ENCODE peak calls at places on chromosomes 13 and 19, in nine cellular contexts. One of them, this sample, is unnamed. For H3K36me3, the result is how much of the 10 kb centered on the place peaks cover.

GRCh38 chr13:99967884-99968520 is 3.6 kb downstream of the ZIC5 start:
- DNase-seq in mammary epithelial cell: no peak
- DNase-seq in body of pancreas: no peak
- DNase-seq in neural progenitor cell: peak
- DNase-seq in heart right ventricle: no peak
- DNase-seq in brain microvascular endothelial cell: no peak
- DNase-seq in hepatocyte: no peak
- DNase-seq in adrenal gland: no peak
- DNase-seq in left ventricle myocardium inferior: no peak
- DNase-seq in this sample: no peak

GRCh38 chr19:37725181-37725580 is 5.6 kb upstream of the ZNF607 start:
- DNase-seq in mammary epithelial cell: no peak
- DNase-seq in body of pancreas: peak
- DNase-seq in neural progenitor cell: no peak
- DNase-seq in heart right ventricle: no peak
- DNase-seq in brain microvascular endothelial cell: no peak
- DNase-seq in hepatocyte: no peak
- DNase-seq in adrenal gland: no peak
- DNase-seq in left ventricle myocardium inferior: no peak
- DNase-seq in this sample: no peak

GRCh38 chr19:7751157-7751783 is 3.9 kb upstream of the CD209 start:
- DNase-seq in mammary epithelial cell: peak
- DNase-seq in body of pancreas: no peak
- DNase-seq in neural progenitor cell: no peak
- DNase-seq in heart right ventricle: no peak
- DNase-seq in brain microvascular endothelial cell: no peak
- DNase-seq in hepatocyte: no peak
- DNase-seq in adrenal gland: no peak
- DNase-seq in left ventricle myocardium inferior: no peak
- DNase-seq in this sample: no peak

GRCh38 chr13:45055198-45055901 is 65.0 kb upstream of the GTF2F2 start:
- DNase-seq in mammary epithelial cell: peak
- DNase-seq in body of pancreas: no peak
- DNase-seq in neural progenitor cell: no peak
- DNase-seq in heart right ventricle: no peak
- DNase-seq in brain microvascular endothelial cell: peak
- DNase-seq in hepatocyte: peak
- DNase-seq in adrenal gland: no peak
- DNase-seq in left ventricle myocardium inferior: no peak
- DNase-seq in this sample: no peak

GRCh38 chr19:39413903-39414608 is 1.6 kb downstream of the PLEKHG2 start:
- DNase-seq in mammary epithelial cell: no peak
- DNase-seq in body of pancreas: no peak
- DNase-seq in neural progenitor cell: peak
- DNase-seq in heart right ventricle: peak
- DNase-seq in brain microvascular endothelial cell: no peak
- DNase-seq in hepatocyte: peak
- DNase-seq in adrenal gland: no peak
- DNase-seq in left ventricle myocardium inferior: no peak
- DNase-seq in this sample: peak

GRCh38 chr13:44686478-44687071 is 110.4 kb upstream of the TSC22D1 start:
- DNase-seq in mammary epithelial cell: no peak
- DNase-seq in body of pancreas: no peak
- DNase-seq in neural progenitor cell: no peak
- DNase-seq in heart right ventricle: no peak
- DNase-seq in brain microvascular endothelial cell: no peak
- DNase-seq in hepatocyte: no peak
- DNase-seq in adrenal gland: no peak
- DNase-seq in left ventricle myocardium inferior: no peak
- DNase-seq in this sample: no peak

GRCh38 chr19:42270346-42271044 is 1.4 kb downstream of the CIC start:
- DNase-seq in mammary epithelial cell: peak
- DNase-seq in body of pancreas: peak
- DNase-seq in neural progenitor cell: no peak
- DNase-seq in heart right ventricle: no peak
- DNase-seq in brain microvascular endothelial cell: peak
- DNase-seq in hepatocyte: no peak
- DNase-seq in adrenal gland: peak
- DNase-seq in left ventricle myocardium inferior: no peak
- DNase-seq in this sample: no peak

GRCh38 chr19:11324079-11324661 is 15.3 kb downstream of the RAB3D start:
- DNase-seq in mammary epithelial cell: peak
- DNase-seq in body of pancreas: peak
- DNase-seq in neural progenitor cell: no peak
- DNase-seq in heart right ventricle: peak
- DNase-seq in brain microvascular endothelial cell: peak
- DNase-seq in hepatocyte: peak
- DNase-seq in adrenal gland: peak
- DNase-seq in left ventricle myocardium inferior: peak
- DNase-seq in this sample: peak

GRCh38 chr13:46721054-46721453 is 75.9 kb downstream of the ESD start:
- DNase-seq in mammary epithelial cell: peak
- DNase-seq in body of pancreas: peak
- DNase-seq in neural progenitor cell: peak
- DNase-seq in heart right ventricle: no peak
- DNase-seq in brain microvascular endothelial cell: peak
- DNase-seq in hepatocyte: peak
- DNase-seq in adrenal gland: peak
- DNase-seq in left ventricle myocardium inferior: peak
- DNase-seq in this sample: peak

GRCh38 chr13:74931698-74932433 is 550.1 kb downstream of the TBC1D4 start:
- DNase-seq in mammary epithelial cell: no peak
- DNase-seq in body of pancreas: no peak
- DNase-seq in neural progenitor cell: no peak
- DNase-seq in heart right ventricle: no peak
- DNase-seq in brain microvascular endothelial cell: no peak
- DNase-seq in hepatocyte: no peak
- DNase-seq in adrenal gland: no peak
- DNase-seq in left ventricle myocardium inferior: no peak
- DNase-seq in this sample: peak

GRCh38 chr19:10782795-10783194 is 53.2 kb downstream of the TMED1 start:
- DNase-seq in mammary epithelial cell: no peak
- DNase-seq in body of pancreas: no peak
- DNase-seq in neural progenitor cell: no peak
- DNase-seq in heart right ventricle: peak
- DNase-seq in brain microvascular endothelial cell: no peak
- DNase-seq in hepatocyte: no peak
- DNase-seq in adrenal gland: peak
- DNase-seq in left ventricle myocardium inferior: peak
- DNase-seq in this sample: no peak

GRCh38 chr13:61136101-61136500 is 279.5 kb downstream of the PCDH20 start:
- DNase-seq in mammary epithelial cell: no peak
- DNase-seq in body of pancreas: no peak
- DNase-seq in neural progenitor cell: no peak
- DNase-seq in heart right ventricle: no peak
- DNase-seq in brain microvascular endothelial cell: no peak
- DNase-seq in hepatocyte: peak
- DNase-seq in adrenal gland: no peak
- DNase-seq in left ventricle myocardium inferior: no peak
- DNase-seq in this sample: no peak

DNA sequence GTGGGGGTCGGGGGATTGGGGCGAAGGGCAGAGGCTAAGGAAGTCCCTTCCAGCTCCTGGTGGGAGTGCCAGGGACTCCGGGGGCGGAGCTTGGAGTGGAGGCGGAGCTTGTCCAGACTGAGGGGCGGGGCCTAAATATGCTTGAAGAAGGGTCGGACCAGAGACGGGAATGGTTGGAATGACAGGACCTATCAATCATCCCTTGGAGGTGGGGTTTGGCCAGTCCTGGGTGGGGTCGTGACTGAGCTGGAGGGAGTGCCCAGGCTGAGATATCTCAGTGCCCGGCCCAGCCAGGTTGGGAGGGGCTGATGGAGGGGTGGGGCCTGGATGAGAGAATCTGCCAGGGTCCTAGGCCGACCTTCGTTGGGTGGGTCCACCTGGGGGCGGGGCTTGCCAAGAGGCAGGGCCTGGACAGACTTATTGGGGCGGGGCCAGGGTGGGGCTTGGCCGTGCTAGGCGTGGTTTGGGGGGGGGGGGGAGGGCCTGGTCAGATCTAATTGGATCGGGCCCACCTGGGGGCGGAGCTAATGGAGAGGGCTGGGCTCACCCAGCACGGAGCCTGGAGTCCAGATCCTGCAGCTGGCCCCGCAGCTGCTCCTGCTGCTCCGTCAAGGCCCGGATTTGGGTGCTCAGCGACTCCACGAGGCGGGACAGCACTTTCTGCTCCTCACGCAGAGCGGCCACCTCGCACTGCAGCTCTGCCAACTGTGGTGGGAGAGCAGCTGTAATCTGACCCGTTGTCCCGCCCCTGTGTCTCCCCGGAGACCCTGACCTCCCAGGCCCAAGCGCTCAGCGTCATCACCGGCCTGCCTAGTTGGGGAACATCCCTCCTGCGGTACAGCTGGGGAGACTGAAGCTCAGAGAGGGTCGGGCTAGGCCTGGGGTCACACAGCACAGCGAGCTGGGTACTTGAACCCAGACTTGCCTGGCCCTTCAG is 2.6 kb upstream of the WIZ start:
- DNase-seq in mammary epithelial cell: peak
- DNase-seq in body of pancreas: peak
- DNase-seq in neural progenitor cell: peak
- DNase-seq in heart right ventricle: peak
- DNase-seq in brain microvascular endothelial cell: peak
- DNase-seq in hepatocyte: peak
- DNase-seq in adrenal gland: peak
- DNase-seq in left ventricle myocardium inferior: peak
- DNase-seq in this sample: peak
- H3K4me3 ChIP-seq in mammary epithelial cell: peak
- H3K4me3 ChIP-seq in body of pancreas: no peak
- H3K4me3 ChIP-seq in neural progenitor cell: peak
- H3K4me3 ChIP-seq in heart right ventricle: peak
- H3K4me3 ChIP-seq in brain microvascular endothelial cell: peak
- H3K4me3 ChIP-seq in hepatocyte: no peak
- H3K4me3 ChIP-seq in adrenal gland: peak
- H3K4me3 ChIP-seq in left ventricle myocardium inferior: peak
- H3K4me3 ChIP-seq in this sample: peak

DNA sequence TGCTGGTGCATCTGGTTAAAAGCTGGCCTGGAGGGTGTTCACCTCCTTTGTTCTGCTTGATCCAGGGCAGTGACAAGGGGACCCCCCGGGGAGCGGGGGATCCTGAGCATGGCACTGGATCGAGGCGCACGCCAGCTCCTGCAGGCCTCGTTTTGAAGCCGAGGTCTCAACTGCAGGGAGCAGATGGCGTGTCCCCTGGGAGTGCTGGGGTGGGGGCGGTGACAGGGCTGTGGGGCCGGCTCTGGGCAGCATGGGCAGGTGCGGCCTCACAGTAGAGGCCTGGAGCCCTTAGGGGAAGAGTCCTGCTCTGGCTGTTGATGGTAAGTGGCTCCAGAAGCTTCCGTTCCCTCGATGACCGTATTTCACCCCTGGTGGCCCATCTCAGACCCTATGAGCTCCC is 51.8 kb downstream of the CRTC1 start:
- DNase-seq in mammary epithelial cell: no peak
- DNase-seq in body of pancreas: no peak
- DNase-seq in neural progenitor cell: no peak
- DNase-seq in heart right ventricle: no peak
- DNase-seq in brain microvascular endothelial cell: no peak
- DNase-seq in hepatocyte: no peak
- DNase-seq in adrenal gland: no peak
- DNase-seq in left ventricle myocardium inferior: no peak
- DNase-seq in this sample: peak
- H3K36me3 ChIP-seq in mammary epithelial cell: under half
- H3K36me3 ChIP-seq in body of pancreas: under half
- H3K36me3 ChIP-seq in neural progenitor cell: under half
- H3K36me3 ChIP-seq in heart right ventricle: under half
- H3K36me3 ChIP-seq in brain microvascular endothelial cell: under half
- H3K36me3 ChIP-seq in hepatocyte: under half
- H3K36me3 ChIP-seq in adrenal gland: under half
- H3K36me3 ChIP-seq in left ventricle myocardium inferior: under half
- H3K36me3 ChIP-seq in this sample: under half

GRCh38 chr19:14473073-14473790 is 1.9 kb downstream of the PTGER1 start:
- DNase-seq in mammary epithelial cell: no peak
- DNase-seq in body of pancreas: no peak
- DNase-seq in neural progenitor cell: no peak
- DNase-seq in heart right ventricle: no peak
- DNase-seq in brain microvascular endothelial cell: no peak
- DNase-seq in hepatocyte: no peak
- DNase-seq in adrenal gland: no peak
- DNase-seq in left ventricle myocardium inferior: no peak
- DNase-seq in this sample: no peak

GRCh38 chr19:14473915-14474578 is 1.1 kb downstream of the PTGER1 start:
- DNase-seq in mammary epithelial cell: no peak
- DNase-seq in body of pancreas: peak
- DNase-seq in neural progenitor cell: no peak
- DNase-seq in heart right ventricle: no peak
- DNase-seq in brain microvascular endothelial cell: no peak
- DNase-seq in hepatocyte: peak
- DNase-seq in adrenal gland: peak
- DNase-seq in left ventricle myocardium inferior: no peak
- DNase-seq in this sample: no peak

GRCh38 chr19:14470031-14470876 is 4.9 kb downstream of the PTGER1 start:
- DNase-seq in mammary epithelial cell: no peak
- DNase-seq in body of pancreas: no peak
- DNase-seq in neural progenitor cell: no peak
- DNase-seq in heart right ventricle: no peak
- DNase-seq in brain microvascular endothelial cell: no peak
- DNase-seq in hepatocyte: no peak
- DNase-seq in adrenal gland: no peak
- DNase-seq in left ventricle myocardium inferior: no peak
- DNase-seq in this sample: no peak

GRCh38 chr19:14471436-14472187 is 3.5 kb downstream of the PTGER1 start:
- DNase-seq in mammary epithelial cell: no peak
- DNase-seq in body of pancreas: no peak
- DNase-seq in neural progenitor cell: no peak
- DNase-seq in heart right ventricle: no peak
- DNase-seq in brain microvascular endothelial cell: no peak
- DNase-seq in hepatocyte: peak
- DNase-seq in adrenal gland: no peak
- DNase-seq in left ventricle myocardium inferior: no peak
- DNase-seq in this sample: no peak

GRCh38 chr19:14472202-14472961 is 2.8 kb downstream of the PTGER1 start:
- DNase-seq in mammary epithelial cell: no peak
- DNase-seq in body of pancreas: peak
- DNase-seq in neural progenitor cell: peak
- DNase-seq in heart right ventricle: peak
- DNase-seq in brain microvascular endothelial cell: no peak
- DNase-seq in hepatocyte: peak
- DNase-seq in adrenal gland: peak
- DNase-seq in left ventricle myocardium inferior: peak
- DNase-seq in this sample: peak
- H3K4me3 ChIP-seq in mammary epithelial cell: no peak
- H3K4me3 ChIP-seq in body of pancreas: no peak
- H3K4me3 ChIP-seq in neural progenitor cell: peak
- H3K4me3 ChIP-seq in heart right ventricle: peak
- H3K4me3 ChIP-seq in brain microvascular endothelial cell: no peak
- H3K4me3 ChIP-seq in hepatocyte: no peak
- H3K4me3 ChIP-seq in adrenal gland: no peak
- H3K4me3 ChIP-seq in left ventricle myocardium inferior: peak
- H3K4me3 ChIP-seq in this sample: peak

DNA sequence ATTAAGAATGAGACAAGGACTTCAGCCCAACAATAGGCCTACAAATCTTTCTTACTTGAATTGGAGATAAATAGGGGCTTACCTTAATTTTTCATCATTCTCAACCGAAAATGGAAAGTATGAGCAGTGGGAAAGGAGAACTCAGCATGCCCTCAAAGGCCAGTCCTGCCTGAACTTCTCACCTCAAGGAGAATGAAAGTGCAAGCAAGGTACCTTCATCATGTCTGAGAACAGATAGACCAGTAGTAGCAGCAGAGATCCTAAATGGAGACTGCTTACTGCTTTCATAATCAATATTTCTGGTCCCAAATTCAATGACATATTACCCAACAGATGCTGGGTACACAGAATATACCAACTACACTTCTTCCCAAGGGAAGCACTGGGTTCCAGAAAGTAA is 194.0 kb upstream of the SLITRK1 start:
- DNase-seq in mammary epithelial cell: no peak
- DNase-seq in body of pancreas: no peak
- DNase-seq in neural progenitor cell: no peak
- DNase-seq in heart right ventricle: no peak
- DNase-seq in brain microvascular endothelial cell: no peak
- DNase-seq in hepatocyte: no peak
- DNase-seq in adrenal gland: no peak
- DNase-seq in left ventricle myocardium inferior: no peak
- DNase-seq in this sample: no peak
- H3K36me3 ChIP-seq in mammary epithelial cell: under half
- H3K36me3 ChIP-seq in body of pancreas: under half
- H3K36me3 ChIP-seq in neural progenitor cell: under half
- H3K36me3 ChIP-seq in heart right ventricle: under half
- H3K36me3 ChIP-seq in brain microvascular endothelial cell: under half
- H3K36me3 ChIP-seq in hepatocyte: under half
- H3K36me3 ChIP-seq in adrenal gland: under half
- H3K36me3 ChIP-seq in left ventricle myocardium inferior: under half
- H3K36me3 ChIP-seq in this sample: under half